ENCODE peak calls at places on chromosomes 16 and 17, in nine cellular contexts. J is NT2/D1, U is HuH-7, V is GM03348, N is NB4, O is left ventricle myocardium superior, A is AG10803, R is skeletal muscle cell, M is memory B cell. K is an unnamed sample.

GRCh38 chr17:75535119-75535537 is 9.6 kb downstream of the LLGL2 start:
- DNase-seq in U (no peak), O (no peak), R (no peak), J (no peak), A (no peak), M (no peak), V (no peak), N (no peak), K (no peak)

GRCh38 chr17:75338335-75338734 is 49.1 kb upstream of the SLC25A19 start:
- DNase-seq in U (no peak), N (peak; percentile 88), V (no peak), J (no peak), O (no peak), A (peak; percentile 54), R (peak; percentile 25), M (no peak), K (peak; percentile 59)

GRCh38 chr16:89721644-89722391 is 481 bp downstream of the ZNF276 start:
- DNase-seq in U (peak; percentile 72), N (peak; percentile 90), O (peak; percentile 80), J (no peak), A (peak; percentile 38), V (peak; percentile 77), R (no peak), M (peak; percentile 75), K (no peak)

GRCh38 chr17:74417178-74418045 is 14.5 kb upstream of the GPRC5C start:
- DNase-seq in M (no peak), R (no peak), O (no peak), N (peak; percentile 71), J (no peak), V (no peak), U (peak; percentile 65), A (peak; percentile 25), K (no peak)

GRCh38 chr16:11819798-11820197 is 22.7 kb upstream of the ZC3H7A start:
- DNase-seq in N (peak; percentile 92), J (no peak), U (no peak), V (no peak), O (no peak), A (no peak), M (no peak), R (no peak), K (no peak)

GRCh38 chr17:2302740-2303277 is 776 bp downstream of the SMG6 start:
- DNase-seq in O (no peak), V (peak; percentile 7), M (no peak), U (no peak), J (no peak), A (no peak), R (no peak), N (no peak), K (no peak)

GRCh38 chr17:37447641-37448040 is 41.0 kb downstream of the TADA2A start:
- DNase-seq in J (no peak), R (no peak), V (peak; percentile 47), U (no peak), N (no peak), O (no peak), A (peak; percentile 34), M (no peak), K (no peak)

GRCh38 chr17:21300601-21301571 is 16.4 kb downstream of the MAP2K3 start:
- DNase-seq in R (no peak), A (no peak), V (peak; percentile 22), O (no peak), J (no peak), M (no peak), U (no peak), N (no peak), K (no peak)

GRCh38 chr17:76125922-76126321 is 15.1 kb downstream of the FOXJ1 start:
- DNase-seq in J (no peak), O (no peak), A (no peak), U (peak; percentile 1), R (no peak), N (no peak), M (no peak), V (no peak), K (no peak)

GRCh38 chr16:66099261-66099660 is 267.2 kb upstream of the CDH5 start:
- DNase-seq in J (no peak), A (no peak), R (no peak), N (no peak), U (no peak), M (no peak), O (no peak), V (no peak), K (no peak)

GRCh38 chr17:72118588-72119279 is 2.1 kb upstream of the SOX9 start:
- DNase-seq in R (no peak), O (peak; percentile 58), N (peak; percentile 49), J (peak; percentile 68), M (no peak), V (peak; percentile 78), A (peak; percentile 80), U (peak; percentile 84), K (no peak)

GRCh38 chr16:7646831-7647230 is 314.2 kb downstream of the RBFOX1 start:
- DNase-seq in R (no peak), A (no peak), N (no peak), O (no peak), J (no peak), M (no peak), U (no peak), V (no peak), K (no peak)

GRCh38 chr17:34203018-34203646 is 52.0 kb upstream of the CCL2 start:
- DNase-seq in R (no peak), M (no peak), N (no peak), V (no peak), O (no peak), A (no peak), U (no peak), J (no peak), K (no peak)

GRCh38 chr17:77303620-77304019 is 162.9 kb downstream of the SEC14L1 start:
- DNase-seq in J (no peak), M (no peak), V (peak; percentile 58), N (no peak), O (no peak), A (peak; percentile 61), R (no peak), U (no peak), K (no peak)

GRCh38 chr17:1473170-1473569 is 17.1 kb upstream of the CRK start:
- DNase-seq in N (peak; percentile 57), A (no peak), M (no peak), V (no peak), R (no peak), U (peak; percentile 66), O (no peak), J (no peak), K (no peak)

GRCh38 chr16:81624718-81625543 is 154.2 kb upstream of the PLCG2 start:
- DNase-seq in A (peak; percentile 36), O (no peak), N (peak; percentile 83), M (no peak), U (no peak), V (peak; percentile 54), J (no peak), R (no peak), K (no peak)

GRCh38 chr17:66542967-66543525 is 240.6 kb downstream of the PRKCA start:
- DNase-seq in J (no peak), V (peak; percentile 58), O (no peak), A (peak; percentile 82), M (no peak), N (no peak), U (no peak), R (peak; percentile 48), K (no peak)

GRCh38 chr16:28984619-28985135 is at the start of gene LAT:
- DNase-seq in M (no peak), R (no peak), N (peak; percentile 90), O (peak; percentile 53), J (no peak), A (no peak), U (no peak), V (no peak), K (no peak)

GRCh38 chr16:86569843-86570447 is 3.3 kb downstream of the FOXC2 start:
- DNase-seq in V (no peak), A (no peak), J (no peak), N (no peak), M (no peak), O (no peak), R (no peak), U (no peak), K (no peak)